ENCODE peak calls at places on chromosomes 2 and 18, in four cellular contexts. F is C1 segment of cervical spinal cord; T is fibroblast of gingiva; C is activated CD4-positive, CD25-positive, alpha-beta regulatory T cell. X is an unnamed sample.

GRCh38 chr2:222730346-222731065 is 59.0 kb downstream of the MOGAT1 start:
- DNase-seq in F (no peak), T (peak; percentile 22), C (no peak), X (no peak)

GRCh38 chr2:120955427-120955826 is 219.8 kb downstream of the GLI2 start:
- DNase-seq in F (no peak), T (no peak), C (no peak), X (no peak)

GRCh38 chr2:236742936-236743622 is 173.5 kb downstream of the ACKR3 start:
- DNase-seq in F (no peak), T (no peak), C (no peak), X (no peak)

GRCh38 chr2:2902551-2903216 is 474.9 kb downstream of the EIPR1 start:
- DNase-seq in F (no peak), T (no peak), C (no peak), X (no peak)

GRCh38 chr2:64784168-64785061 is 130.7 kb upstream of the SERTAD2 start:
- DNase-seq in F (no peak), T (no peak), C (no peak), X (no peak)

GRCh38 chr2:20044778-20045177 is 6.7 kb downstream of the LAPTM4A start:
- DNase-seq in F (no peak), T (no peak), C (no peak), X (no peak)

GRCh38 chr18:79383388-79384056 is 12.2 kb upstream of the NFATC1 start:
- DNase-seq in F (no peak), T (no peak), C (no peak), X (no peak)

GRCh38 chr2:159262904-159263303 is 23.6 kb downstream of the WDSUB1 start:
- DNase-seq in F (no peak), T (no peak), C (no peak), X (no peak)

GRCh38 chr2:85838181-85838580 is 50.6 kb downstream of the ST3GAL5 start:
- DNase-seq in F (no peak), T (peak; percentile 13), C (no peak), X (no peak)

GRCh38 chr18:31176531-31176930 is 13.9 kb upstream of the DSC1 start:
- DNase-seq in F (no peak), T (no peak), C (no peak), X (no peak)

GRCh38 chr2:4522498-4523421 is 819.4 kb downstream of the DCDC2C start:
- DNase-seq in F (no peak), T (no peak), C (no peak), X (no peak)

GRCh38 chr18:48228301-48228715 is 180.9 kb downstream of the ZBTB7C start:
- DNase-seq in F (no peak), T (peak; percentile 39), C (no peak), X (no peak)

GRCh38 chr2:158488442-158489216 is 31.9 kb downstream of the PKP4 start:
- DNase-seq in F (no peak), T (no peak), C (no peak), X (no peak)

GRCh38 chr2:109246176-109246575 is 117.2 kb downstream of the SH3RF3 start:
- DNase-seq in F (no peak), T (no peak), C (no peak), X (no peak)

GRCh38 chr2:231717281-231718180 is 9.2 kb downstream of the PTMA start:
- DNase-seq in F (no peak), T (peak; percentile 86), C (no peak), X (no peak)

GRCh38 chr2:40282428-40282827 is 169.5 kb downstream of the SLC8A1 start:
- DNase-seq in F (no peak), T (peak; percentile 47), C (no peak), X (no peak)

GRCh38 chr2:190910341-190911136 is 29.9 kb downstream of the GLS start:
- DNase-seq in F (no peak), T (peak; percentile 29), C (no peak), X (peak; percentile 33)

GRCh38 chr2:205892141-205893064 is 193.6 kb downstream of the INO80D start:
- DNase-seq in F (peak; percentile 1), T (no peak), C (no peak), X (no peak)

GRCh38 chr2:186399082-186399644 is 86.9 kb upstream of the ZC3H15 start:
- DNase-seq in F (no peak), T (no peak), C (no peak), X (no peak)

X was measured in endothelial cell of umbilical vein.